ENCODE peak calls at places on chromosomes 12 and 14, in eight cellular contexts. J is HCT116, P is endothelial cell of umbilical vein, O is GM23338, U is GM12878, K is HepG2, X is K562, Q is H1. N is an unnamed sample.

GRCh38 chr12:66514581-66514980 is 164.3 kb downstream of the GRIP1 start:
- DNase-seq in J (no peak), X (no peak), U (no peak), Q (no peak), O (no peak), K (no peak), P (peak; percentile 22), N (no peak)

GRCh38 chr12:14896477-14897184 is 11.0 kb upstream of the MGP start:
- DNase-seq in X (no peak), J (no peak), P (no peak), Q (no peak), O (no peak), K (no peak), U (no peak), N (no peak)

GRCh38 chr14:61838661-61839060 is 76.4 kb downstream of the SNAPC1 start:
- DNase-seq in X (no peak), K (no peak), J (no peak), U (no peak), O (no peak), P (peak; percentile 81), Q (no peak), N (no peak)

GRCh38 chr12:28237423-28237822 is 47.2 kb downstream of the CCDC91 start:
- DNase-seq in Q (no peak), U (no peak), X (no peak), P (no peak), K (peak; percentile 2), J (no peak), O (peak; percentile 60), N (no peak)

GRCh38 chr12:1457901-1458300 is 136.5 kb downstream of the FBXL14 start:
- DNase-seq in O (no peak), K (no peak), U (no peak), P (no peak), X (no peak), Q (no peak), J (no peak), N (no peak)

GRCh38 chr12:41151789-41152188 is 36.3 kb upstream of the PDZRN4 start:
- DNase-seq in U (no peak), K (no peak), O (no peak), P (no peak), Q (no peak), X (no peak), J (no peak), N (no peak)

GRCh38 chr14:52833891-52834290 is 42.5 kb upstream of the GNPNAT1 start:
- DNase-seq in U (no peak), J (no peak), Q (no peak), K (no peak), P (no peak), O (no peak), X (no peak), N (no peak)

GRCh38 chr14:74257078-74257987 is 18.1 kb downstream of the VSX2 start:
- DNase-seq in U (no peak), P (peak; percentile 21), J (no peak), O (peak; percentile 78), K (no peak), Q (no peak), X (peak; percentile 82), N (no peak)

GRCh38 chr12:18264581-18265075 is 3.3 kb downstream of the PIK3C2G start:
- DNase-seq in O (no peak), Q (no peak), K (no peak), J (no peak), P (no peak), X (no peak), U (no peak), N (no peak)

GRCh38 chr12:56280849-56281248 is 14.1 kb downstream of the COQ10A start:
- DNase-seq in P (no peak), O (no peak), U (no peak), X (no peak), J (no peak), K (no peak), Q (no peak), N (no peak)

GRCh38 chr12:11581179-11581755 is 68.2 kb upstream of the ETV6 start:
- DNase-seq in O (peak; percentile 95), X (peak; percentile 35), K (peak; percentile 50), J (peak; percentile 46), Q (no peak), P (peak; percentile 65), U (no peak), N (peak; percentile 83)

GRCh38 chr12:56565510-56566101 is 44.0 kb downstream of the RBMS2 start:
- DNase-seq in Q (no peak), X (peak; percentile 37), K (peak; percentile 54), J (no peak), O (peak; percentile 63), P (peak; percentile 98), U (no peak), N (peak; percentile 18)

GRCh38 chr14:57871487-57872080 is 5.7 kb upstream of the SLC35F4 start:
- DNase-seq in O (peak; percentile 77), P (peak; percentile 26), X (peak; percentile 7), U (peak; percentile 2), J (peak; percentile 35), K (peak; percentile 26), Q (no peak), N (no peak)

GRCh38 chr12:911191-911826 is 38.2 kb downstream of the RAD52 start:
- DNase-seq in Q (no peak), U (no peak), O (no peak), P (peak; percentile 86), X (peak; percentile 25), J (no peak), K (no peak), N (no peak)

GRCh38 chr14:61940669-61941420 is 178.6 kb downstream of the SNAPC1 start:
- DNase-seq in Q (no peak), P (no peak), J (no peak), U (no peak), O (peak; percentile 43), X (no peak), K (no peak), N (no peak)

GRCh38 chr12:12786716-12787601 is 1.5 kb downstream of the APOLD1 start:
- DNase-seq in X (peak; percentile 90), U (no peak), J (no peak), K (peak; percentile 32), P (peak; percentile 88), O (peak; percentile 86), Q (peak; percentile 57), N (no peak)

GRCh38 chr14:99427632-99428315 is 52.9 kb downstream of the SETD3 start:
- DNase-seq in U (no peak), Q (no peak), O (no peak), K (no peak), J (no peak), P (no peak), X (no peak), N (no peak)

GRCh38 chr14:68784298-68784910 is 8.5 kb downstream of the ZFP36L1 start:
- DNase-seq in K (peak; percentile 99), U (no peak), O (no peak), J (no peak), X (no peak), P (peak; percentile 14), Q (no peak), N (no peak)

GRCh38 chr14:65167072-65167645 is 64.8 kb upstream of the MAX start:
- DNase-seq in J (no peak), X (no peak), P (no peak), U (no peak), O (peak; percentile 31), Q (no peak), K (no peak), N (no peak)

GRCh38 chr12:131604146-131604844 is 106.6 kb upstream of the SFSWAP start:
- DNase-seq in P (no peak), J (no peak), X (no peak), K (no peak), U (no peak), Q (no peak), O (no peak), N (no peak)

GRCh38 chr12:56998981-56999380 is 7.4 kb downstream of the ZBTB39 start:
- DNase-seq in P (no peak), Q (no peak), O (no peak), U (peak; percentile 69), J (no peak), X (no peak), K (no peak), N (no peak)

GRCh38 chr12:55704824-55705780 is 2.6 kb downstream of the ITGA7 start:
- DNase-seq in U (no peak), J (no peak), O (no peak), K (peak; percentile 68), P (no peak), Q (no peak), X (no peak), N (no peak)

DNA sequence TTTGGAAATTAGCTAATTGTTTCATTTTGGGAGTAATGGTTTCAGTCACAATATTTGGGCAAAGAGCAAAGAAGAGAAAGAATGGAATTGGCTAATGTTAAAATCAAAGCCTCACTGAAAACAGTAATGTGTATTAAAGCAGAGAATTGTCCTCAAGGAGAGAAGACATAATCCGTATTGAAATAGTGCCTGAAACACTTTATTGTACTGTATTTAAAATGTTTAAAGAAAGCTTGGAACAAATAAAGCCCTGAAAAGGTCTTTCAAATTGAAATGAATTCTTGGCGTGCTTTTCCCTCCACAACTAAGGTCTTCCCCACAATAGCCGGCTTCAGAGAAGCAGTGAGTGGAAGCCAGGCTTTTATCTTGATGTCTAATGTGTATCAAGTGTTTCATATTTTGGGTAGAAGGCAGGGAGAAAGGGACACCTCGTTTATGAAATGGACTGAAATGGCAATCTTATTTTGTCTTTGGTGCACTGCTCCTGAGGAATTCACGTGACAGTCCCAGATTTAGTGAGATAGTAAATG is 212.9 kb upstream of the CRY1 start:
- DNase-seq in K (no peak), X (no peak), U (no peak), P (no peak), J (no peak), O (peak; percentile 33), Q (no peak), N (no peak)
- TF ChIP-seq EZH2 in K (no peak), X (no peak), U (no peak), P (no peak), J (no peak), O (no peak), Q (no peak), N (no peak)

DNA sequence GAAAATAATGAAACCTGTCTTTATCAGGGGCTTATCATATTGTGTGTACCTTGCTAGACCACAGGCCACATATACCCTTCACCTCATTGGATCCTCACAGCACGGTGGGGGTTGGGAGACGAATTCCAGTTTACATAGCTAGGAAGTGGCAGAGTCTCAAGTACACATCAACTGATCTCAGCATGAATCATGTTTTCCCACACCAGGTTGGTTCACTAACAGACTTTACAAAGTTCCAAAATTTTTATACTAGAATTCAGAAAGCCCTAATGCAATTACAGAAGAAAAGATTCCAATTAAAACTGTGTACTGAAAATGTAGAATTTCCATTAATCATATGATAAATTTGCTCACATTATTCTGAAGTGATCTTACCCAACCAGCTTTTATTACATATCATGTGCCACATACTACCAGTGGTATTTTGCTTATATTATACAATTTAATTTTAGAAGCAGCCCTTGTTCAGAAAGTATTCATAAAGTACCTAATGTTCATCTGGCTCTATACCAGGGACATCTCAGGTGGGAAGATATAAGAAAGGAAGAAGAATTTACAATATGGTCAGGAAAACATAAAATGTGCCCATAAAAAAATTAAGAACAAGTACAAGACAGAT is 196.2 kb downstream of the ITPR2 start:
- DNase-seq in J (no peak), P (peak; percentile 69), U (no peak), Q (no peak), K (peak; percentile 78), O (no peak), X (no peak), N (no peak)
- TF ChIP-seq POLR2AphosphoS5 in J (no peak), P (peak; percentile 18), U (no peak), Q (no peak), K (no peak), O (no peak), X (no peak), N (no peak)

GRCh38 chr14:96579855-96580254 is 77.7 kb downstream of the PAPOLA start:
- DNase-seq in J (no peak), X (no peak), P (no peak), K (no peak), O (no peak), U (no peak), Q (no peak), N (no peak)
- H3K4me3 ChIP-seq in J (no peak overlapping the region), X (no peak overlapping the region), P (no peak overlapping the region), K (no peak overlapping the region), O (no peak overlapping the region), U (no peak overlapping the region), Q (no peak overlapping the region), N (no peak overlapping the region)

GRCh38 chr14:77616454-77617229 is at the start of gene SPTLC2:
- DNase-seq in U (peak; percentile 97), X (peak; percentile 98), K (peak; percentile 99), O (peak; percentile 100), J (peak; percentile 99), Q (peak; percentile 100), P (peak; percentile 100), N (peak; percentile 94)
- TF ChIP-seq EZH2 in U (no peak), X (no peak), K (no peak), O (no peak), J (no peak), Q (no peak), P (no peak), N (no peak)

N was measured in SK-N-MC.